ENCODE peak calls at places on chromosomes 2 and 18, in six cellular contexts. Y is HepG2, Z is A549, Q is upper lobe of left lung, C is ovary, S is stomach. T is an unnamed sample.
A peak's percentile ranks its signal among the peaks of the same experiment; 100 is the strongest.

GRCh38 chr2:216015722-216016464 is 2.5 kb upstream of the MREG start:
- DNase-seq in Y (no peak), Z (no peak), Q (no peak), C (no peak), S (no peak), T (no peak)

GRCh38 chr2:11752906-11753305 is 6.5 kb downstream of the LPIN1 start:
- DNase-seq in Y (no peak), Z (no peak), Q (no peak), C (no peak), S (no peak), T (no peak)

GRCh38 chr2:156892449-156893335 is 364.8 kb upstream of the GALNT5 start:
- DNase-seq in Y (peak; percentile 34), Z (peak; percentile 64), Q (no peak), C (no peak), S (no peak), T (no peak)

GRCh38 chr2:174535757-174536703 is 49.2 kb upstream of the GPR155 start:
- DNase-seq in Y (no peak), Z (no peak), Q (no peak), C (no peak), S (no peak), T (no peak)

GRCh38 chr2:8574196-8575010 is 107.5 kb upstream of the ID2 start:
- DNase-seq in Y (peak; percentile 90), Z (no peak), Q (no peak), C (no peak), S (peak; percentile 25), T (no peak)

GRCh38 chr2:26988165-26988879 is 17.9 kb downstream of the MAPRE3 start:
- DNase-seq in Y (no peak), Z (no peak), Q (no peak), C (no peak), S (no peak), T (no peak)

GRCh38 chr2:71759056-71759455 is 305.7 kb downstream of the DYSF start:
- DNase-seq in Y (no peak), Z (no peak), Q (no peak), C (no peak), S (no peak), T (no peak)

GRCh38 chr2:219969508-219969907 is 342.1 kb downstream of the SLC4A3 start:
- DNase-seq in Y (no peak), Z (peak; percentile 35), Q (no peak), C (no peak), S (no peak), T (no peak)

GRCh38 chr2:128311755-128312341 is 6.8 kb downstream of the HS6ST1 start:
- DNase-seq in Y (no peak), Z (no peak), Q (peak; percentile 15), C (no peak), S (peak; percentile 23), T (no peak)

GRCh38 chr2:173966274-173967098 is 1.3 kb upstream of the SP3 start:
- DNase-seq in Y (peak; percentile 94), Z (peak; percentile 72), Q (no peak), C (no peak), S (no peak), T (no peak)

GRCh38 chr2:64625352-64626145 is 28.2 kb downstream of the SERTAD2 start:
- DNase-seq in Y (no peak), Z (no peak), Q (no peak), C (no peak), S (no peak), T (no peak)

GRCh38 chr2:161379740-161380139 is 36.4 kb upstream of the TBR1 start:
- DNase-seq in Y (no peak), Z (no peak), Q (no peak), C (no peak), S (no peak), T (no peak)

GRCh38 chr18:63775166-63775730 is at the start of gene SERPINB7:
- DNase-seq in Y (no peak), Z (peak; percentile 20), Q (no peak), C (no peak), S (no peak), T (no peak)

GRCh38 chr2:9030190-9030589 is 26.7 kb upstream of the MBOAT2 start:
- DNase-seq in Y (no peak), Z (no peak), Q (no peak), C (no peak), S (no peak), T (no peak)

GRCh38 chr2:151067658-151068369 is 193.8 kb downstream of the RBM43 start:
- DNase-seq in Y (no peak), Z (no peak), Q (no peak), C (no peak), S (no peak), T (no peak)

GRCh38 chr2:102999958-103000357 is 238.1 kb downstream of the TMEM182 start:
- DNase-seq in Y (no peak), Z (no peak), Q (no peak), C (no peak), S (no peak), T (no peak)

GRCh38 chr2:28335666-28336065 is 57.0 kb upstream of the FOSL2 start:
- DNase-seq in Y (no peak), Z (no peak), Q (no peak), C (peak; percentile 24), S (no peak), T (no peak)

GRCh38 chr2:67574230-67574629 is 177.1 kb downstream of the ETAA1 start:
- DNase-seq in Y (no peak), Z (peak; percentile 8), Q (no peak), C (no peak), S (no peak), T (no peak)

GRCh38 chr18:8801263-8801901 is 96.0 kb downstream of the MTCL1 start:
- DNase-seq in Y (no peak), Z (peak; percentile 79), Q (no peak), C (no peak), S (no peak), T (no peak)

GRCh38 chr2:88234760-88235159 is 64.6 kb downstream of the THNSL2 start:
- DNase-seq in Y (no peak), Z (no peak), Q (peak; percentile 36), C (no peak), S (no peak), T (no peak)

GRCh38 chr2:8611712-8612111 is 70.1 kb upstream of the ID2 start:
- DNase-seq in Y (peak; percentile 94), Z (no peak), Q (no peak), C (no peak), S (no peak), T (no peak)

GRCh38 chr18:32530947-32531651 is 60.4 kb upstream of the GAREM1 start:
- DNase-seq in Y (no peak), Z (peak; percentile 7), Q (no peak), C (no peak), S (no peak), T (no peak)

DNA sequence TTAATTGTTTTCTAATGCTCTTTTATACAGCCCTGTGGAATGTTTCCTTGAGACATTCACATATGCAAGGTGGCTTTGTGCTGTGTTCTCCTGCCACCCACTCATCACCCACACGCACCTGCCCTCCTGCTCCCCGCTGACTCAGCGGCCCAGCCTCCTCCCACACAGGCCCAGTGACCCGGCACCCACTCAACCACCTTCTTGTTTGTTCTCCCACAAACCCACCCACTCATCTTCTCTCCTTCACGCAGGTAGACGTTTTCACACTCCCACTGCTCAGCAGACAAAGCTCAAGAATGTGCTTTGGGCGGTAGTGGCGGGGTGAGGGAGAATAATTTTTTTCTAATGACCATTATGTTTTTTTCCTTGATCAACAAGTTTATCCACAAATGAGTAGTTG is 28.6 kb upstream of the NEMP2 start:
- DNase-seq in Y (no peak), Z (no peak), Q (no peak), C (no peak), S (no peak), T (no peak)
- TF ChIP-seq EP300 in Y (no peak), Z (no peak), Q (no peak), C (no peak), S (no peak), T (no peak)

GRCh38 chr2:24766609-24767008 is 26.6 kb downstream of the PTRHD1 start:
- DNase-seq in Y (no peak), Z (no peak), Q (no peak), C (no peak), S (no peak), T (no peak)

GRCh38 chr2:24761866-24762265 is 31.3 kb downstream of the PTRHD1 start:
- DNase-seq in Y (no peak), Z (no peak), Q (no peak), C (no peak), S (no peak), T (no peak)

GRCh38 chr2:24763843-24764242 is 29.3 kb downstream of the PTRHD1 start:
- DNase-seq in Y (no peak), Z (no peak), Q (no peak), C (no peak), S (no peak), T (no peak)

GRCh38 chr2:24768013-24768412 is 25.2 kb downstream of the PTRHD1 start:
- DNase-seq in Y (no peak), Z (no peak), Q (peak; percentile 69), C (no peak), S (no peak), T (no peak)

DNA sequence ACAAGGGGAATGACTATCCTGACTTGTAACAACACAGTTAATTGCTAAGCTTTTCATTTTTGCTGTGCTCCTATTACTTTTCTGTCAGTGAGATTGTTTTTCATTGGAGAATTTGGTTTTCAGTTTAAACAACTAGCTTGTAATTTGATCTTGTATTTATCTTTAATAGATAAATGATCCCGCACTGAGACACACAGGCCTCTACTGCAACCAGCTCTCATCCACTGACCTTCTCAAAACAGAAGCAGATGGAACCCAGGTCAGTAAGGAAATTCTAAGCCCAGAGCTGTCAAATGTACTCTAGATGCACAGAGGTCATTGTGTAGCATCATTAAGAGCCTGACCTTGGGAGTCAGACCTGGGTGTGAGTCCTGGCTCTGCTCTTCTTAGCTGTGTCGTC is 30.7 kb downstream of the PTRHD1 start:
- DNase-seq in Y (no peak), Z (no peak), Q (no peak), C (no peak), S (no peak), T (no peak)
- H3K4me1 ChIP-seq in Y (no peaks in the 10 kb centered on the region), Z (no peaks in the 10 kb centered on the region), Q (no peaks in the 10 kb centered on the region), C (no peaks in the 10 kb centered on the region), S (no peaks in the 10 kb centered on the region), T (no peaks in the 10 kb centered on the region)

DNA sequence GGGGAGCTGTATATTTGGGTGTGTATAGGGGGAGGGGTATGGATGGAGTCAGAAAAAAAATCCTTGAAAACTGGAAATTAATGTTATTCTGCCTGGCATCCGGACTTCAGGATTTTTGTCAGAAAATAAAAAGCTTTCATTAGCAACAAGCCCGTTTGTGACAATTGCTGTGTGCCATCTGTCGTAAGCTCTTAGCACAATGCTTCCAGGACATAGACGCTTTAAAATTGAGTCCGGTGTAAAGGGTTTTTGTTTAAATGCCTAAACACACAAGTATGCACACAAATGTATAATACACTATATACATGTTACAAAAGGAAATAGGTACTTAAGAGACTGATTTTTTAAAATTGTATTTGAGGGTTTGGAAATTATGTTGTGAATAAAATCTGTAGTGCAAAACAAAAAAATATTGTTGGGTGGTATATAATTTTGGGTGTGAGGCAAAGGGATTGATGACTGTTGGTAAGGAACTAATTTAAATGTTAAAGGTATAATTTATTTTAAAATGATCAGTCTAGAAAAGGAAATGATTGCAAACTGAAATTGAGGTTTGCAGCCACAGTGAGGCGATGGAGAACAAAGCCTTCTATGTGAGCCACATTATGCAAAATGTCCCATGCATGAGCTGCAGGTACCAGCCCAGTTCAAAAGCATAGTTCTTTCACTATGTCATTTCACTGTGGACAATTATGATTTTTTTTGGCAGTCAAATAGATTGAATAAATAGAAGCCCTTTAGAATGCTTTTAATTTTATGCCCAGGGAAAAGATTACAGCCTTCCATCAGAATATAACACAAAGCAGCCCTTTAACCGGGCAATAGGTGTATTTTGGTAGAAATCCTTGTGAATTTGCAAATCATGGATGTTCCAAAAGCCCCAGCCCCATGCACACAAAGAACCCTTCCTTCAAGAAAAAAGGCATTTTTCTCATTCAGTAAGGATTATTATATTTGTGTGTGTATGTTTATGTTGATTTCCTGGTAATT is 1.5 kb downstream of the MAP2 start:
- DNase-seq in Y (peak; percentile 32), Z (peak; percentile 52), Q (no peak), C (no peak), S (no peak), T (no peak)
- TF ChIP-seq CTCF in Y (peak; percentile 18), Z (peak; percentile 73), Q (peak; percentile 33), C (peak; percentile 16), S (peak; percentile 17), T (no peak)

GRCh38 chr2:18536100-18536499 is 24.4 kb downstream of the RDH14 start:
- DNase-seq in Y (no peak), Z (no peak), Q (no peak), C (no peak), S (no peak), T (no peak)
- TF ChIP-seq EP300 in Y (no peak), Z (no peak), Q (no peak), C (no peak), S (no peak), T (no peak)